ENCODE peak calls at places on chromosomes 12 and 14, in six cellular contexts. Q is RWPE2, A is tibial artery, O is adipocyte, B is NT2/D1, F is aorta. L is an unnamed sample.

GRCh38 chr14:41558527-41558926 is 48.1 kb upstream of the LRFN5 start:
- DNase-seq in Q (no peak), B (no peak), A (no peak), F (no peak), O (no peak), L (no peak)

GRCh38 chr14:50677527-50678063 is 9.5 kb upstream of the SAV1 start:
- DNase-seq in A (no peak), Q (no peak), F (no peak), B (no peak), O (peak; percentile 61), L (peak; percentile 72)

GRCh38 chr12:3216726-3217682 is 139.8 kb downstream of the TSPAN9 start:
- DNase-seq in B (no peak), O (peak; percentile 40), F (peak; percentile 88), A (peak; percentile 90), Q (peak; percentile 97), L (peak; percentile 71)

GRCh38 chr12:5377997-5378596 is 53.8 kb upstream of the NTF3 start:
- DNase-seq in B (no peak), F (no peak), O (no peak), Q (no peak), A (no peak), L (no peak)

GRCh38 chr14:22400590-22401259 is 188.3 kb downstream of the DAD1 start:
- DNase-seq in F (no peak), B (no peak), A (no peak), Q (no peak), O (no peak), L (peak; percentile 31)

GRCh38 chr12:80222261-80222660 is 122.9 kb downstream of the OTOGL start:
- DNase-seq in F (no peak), Q (no peak), O (no peak), A (no peak), B (no peak), L (no peak)

GRCh38 chr14:89368490-89369477 is 48.2 kb downstream of the FOXN3 start:
- DNase-seq in B (no peak), F (no peak), A (no peak), Q (no peak), O (no peak), L (no peak)

GRCh38 chr12:8847435-8847834 is 25.0 kb downstream of the A2ML1 start:
- DNase-seq in A (no peak), F (no peak), O (no peak), Q (no peak), B (no peak), L (no peak)

GRCh38 chr14:36905272-36906046 is 243.8 kb downstream of the PAX9 start:
- DNase-seq in F (no peak), Q (no peak), B (no peak), O (no peak), A (no peak), L (no peak)

GRCh38 chr12:81542065-81542464 is 217.1 kb downstream of the PPFIA2 start:
- DNase-seq in B (no peak), F (no peak), Q (no peak), O (no peak), A (no peak), L (no peak)

GRCh38 chr14:99541677-99542470 is 60.7 kb downstream of the CCNK start:
- DNase-seq in Q (no peak), A (no peak), F (no peak), B (no peak), O (no peak), L (no peak)

GRCh38 chr14:52110441-52111086 is 41.7 kb upstream of the NID2 start:
- DNase-seq in F (no peak), Q (no peak), A (no peak), O (peak; percentile 75), B (no peak), L (peak; percentile 29)

GRCh38 chr14:104395941-104396681 is 183.5 kb upstream of the C14orf180 start:
- DNase-seq in O (no peak), A (no peak), F (peak; percentile 66), B (no peak), Q (peak; percentile 60), L (no peak)

GRCh38 chr14:34170891-34171290 is 220.0 kb upstream of the EGLN3 start:
- DNase-seq in B (no peak), A (no peak), O (no peak), Q (no peak), F (no peak), L (no peak)

GRCh38 chr14:49052516-49052915 is 533.7 kb downstream of the RPS29 start:
- DNase-seq in A (no peak), Q (no peak), B (no peak), O (no peak), F (no peak), L (peak; percentile 63)

GRCh38 chr14:70237710-70238109 is 49.0 kb upstream of the SLC8A3 start:
- DNase-seq in O (no peak), A (no peak), Q (no peak), B (no peak), F (no peak), L (no peak)

GRCh38 chr14:76767681-76768055 is 6.4 kb downstream of the VASH1 start:
- DNase-seq in Q (peak; percentile 42), F (no peak), A (peak; percentile 60), O (no peak), B (no peak), L (no peak)

GRCh38 chr12:69068431-69068830 is 135.5 kb upstream of the CPM start:
- DNase-seq in O (no peak), B (no peak), A (no peak), Q (no peak), F (no peak), L (peak; percentile 57)

GRCh38 chr12:3119745-3120660 is 42.8 kb downstream of the TSPAN9 start:
- DNase-seq in O (peak; percentile 69), Q (no peak), B (no peak), A (peak; percentile 94), F (peak; percentile 92), L (peak; percentile 66)

DNA sequence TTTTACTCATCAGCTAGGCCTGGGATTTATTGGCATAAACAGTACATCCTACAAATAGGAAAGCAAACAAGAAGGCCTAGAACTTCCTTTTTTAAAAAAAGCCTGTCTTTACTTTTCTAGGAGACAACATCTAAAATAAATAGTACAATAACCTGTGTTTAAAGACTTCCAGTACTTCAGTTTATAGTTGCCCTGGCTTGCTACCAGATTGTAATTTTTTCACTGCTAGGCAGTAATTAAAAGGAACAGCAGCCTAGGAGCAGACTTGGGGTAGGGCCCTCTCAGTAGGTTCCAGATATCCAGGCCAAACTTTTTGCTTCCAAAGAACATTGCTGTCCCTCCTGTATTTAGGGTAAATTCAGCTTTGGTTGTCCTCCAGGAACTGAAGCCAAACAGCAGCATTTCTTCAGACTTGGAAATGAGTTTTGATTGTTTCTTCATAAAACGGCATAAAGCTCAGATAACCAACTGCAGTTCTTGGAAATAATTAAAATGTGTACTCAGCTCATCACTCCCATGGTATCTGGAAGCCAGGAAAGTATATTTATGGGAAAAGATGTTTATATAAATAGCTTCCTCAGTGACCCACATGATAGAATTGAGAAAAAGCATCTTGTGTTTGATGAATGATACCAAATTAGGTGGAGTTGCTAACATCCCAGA is 61.7 kb downstream of the PPP1R36 start:
- DNase-seq in B (no peak), A (no peak), O (peak; percentile 58), F (no peak), Q (no peak), L (no peak)
- H3K27me3 ChIP-seq in B (no peaks in the 10 kb centered on the region), A (no peaks in the 10 kb centered on the region), O (no peaks in the 10 kb centered on the region), F (no peaks in the 10 kb centered on the region), Q (no peaks in the 10 kb centered on the region), L (no peaks in the 10 kb centered on the region)

DNA sequence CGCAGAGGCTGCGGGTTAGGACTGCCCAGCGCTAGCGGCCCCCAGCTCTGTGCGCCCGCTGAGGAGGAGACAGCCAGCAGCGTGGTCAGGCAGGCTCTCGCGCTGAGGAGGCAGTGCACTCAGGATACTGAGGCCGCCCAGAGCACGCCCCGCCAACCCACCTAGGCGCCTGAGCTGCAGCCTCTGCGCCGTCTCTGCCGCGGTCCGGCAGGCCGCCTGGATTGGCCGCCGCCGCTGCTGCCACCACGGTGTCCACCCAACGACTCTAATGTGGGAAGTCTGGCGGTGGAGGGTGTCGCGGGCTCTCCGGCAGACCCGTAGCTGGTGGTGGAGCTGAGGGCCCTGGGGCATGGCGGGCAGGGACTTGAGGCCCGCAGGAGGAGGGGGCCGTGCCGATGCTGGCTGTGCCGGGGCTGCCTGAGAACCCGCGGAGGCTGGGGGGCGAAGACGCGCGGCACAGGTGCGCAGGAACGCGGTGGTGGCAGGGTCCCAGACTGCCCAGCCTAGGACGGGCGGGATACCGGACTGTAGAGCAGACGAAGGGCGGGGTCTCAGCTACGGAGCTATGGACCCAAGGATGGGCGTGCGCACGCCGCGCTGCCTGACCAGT is 69.9 kb downstream of the ASCL4 start:
- DNase-seq in Q (no peak), B (peak; percentile 13), A (no peak), F (no peak), O (no peak), L (no peak)
- H3K27me3 ChIP-seq in Q (peaks cover 85% of the 10 kb centered on the region), B (peaks cover 62% of the 10 kb centered on the region), A (peaks cover 57% of the 10 kb centered on the region), F (no peaks in the 10 kb centered on the region), O (peaks cover 9% of the 10 kb centered on the region), L (peaks cover 40% of the 10 kb centered on the region)

DNA sequence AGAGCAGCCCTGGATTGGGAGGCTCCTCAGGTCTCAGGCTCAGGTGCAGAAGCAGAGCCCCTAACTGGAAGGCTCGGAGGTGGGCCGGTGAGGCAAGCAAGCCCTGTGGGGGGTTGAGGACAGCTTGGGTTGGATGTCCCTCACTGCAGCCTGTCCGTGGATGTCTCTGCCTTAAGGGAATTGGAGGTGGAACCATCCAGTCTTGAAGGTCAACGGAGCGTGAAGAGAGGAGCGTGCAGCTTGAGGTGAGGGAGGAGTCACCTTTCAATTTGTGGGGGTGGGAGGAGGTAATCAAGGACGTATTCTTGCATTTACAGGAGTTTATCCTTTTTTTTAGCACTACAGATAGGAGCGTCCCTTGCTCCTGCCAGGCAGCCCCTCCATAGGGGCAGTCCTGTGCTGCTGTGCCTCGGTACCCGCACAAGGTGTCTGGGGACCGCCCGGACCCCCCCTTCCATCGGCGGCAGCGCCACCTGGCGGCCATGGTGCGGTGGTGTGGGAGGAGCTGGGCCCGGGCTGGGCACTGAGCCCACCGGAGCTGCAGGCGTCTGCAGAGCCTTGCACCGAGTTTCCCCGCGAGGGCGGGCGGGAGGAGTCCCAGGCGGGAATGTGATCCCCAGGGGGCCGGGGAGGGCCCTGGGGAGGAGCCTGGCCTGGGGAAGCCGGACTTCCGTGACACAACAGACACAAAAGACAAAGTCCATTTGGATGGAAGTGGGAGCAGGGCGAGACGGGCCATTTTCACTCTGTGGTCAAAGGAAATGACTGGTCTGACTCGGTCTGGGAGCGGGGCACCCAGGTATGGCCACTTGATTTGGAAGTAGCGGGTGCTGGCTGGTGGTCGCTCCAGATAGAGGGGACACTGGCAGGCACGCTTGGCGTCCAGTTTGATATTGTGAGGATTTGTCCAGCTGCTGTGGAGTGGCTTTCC is 884 bp downstream of the DNAJC22 start:
- DNase-seq in F (peak; percentile 91), A (peak; percentile 84), O (peak; percentile 86), B (no peak), Q (peak; percentile 63), L (peak; percentile 81)
- H3K27me3 ChIP-seq in F (no peaks in the 10 kb centered on the region), A (peaks cover 88% of the 10 kb centered on the region), O (peaks cover 28% of the 10 kb centered on the region), B (peaks cover 69% of the 10 kb centered on the region), Q (peaks cover 48% of the 10 kb centered on the region), L (peaks cover 28% of the 10 kb centered on the region)

GRCh38 chr12:53740130-53740491 is 11.7 kb downstream of the CISTR start:
- DNase-seq in A (peak; percentile 11), Q (no peak), B (no peak), O (no peak), F (no peak), L (no peak)

GRCh38 chr12:53744730-53745129 is 7.0 kb downstream of the CISTR start:
- DNase-seq in A (no peak), O (no peak), Q (no peak), B (no peak), F (no peak), L (no peak)

GRCh38 chr12:53746592-53747491 is 4.9 kb downstream of the CISTR start:
- DNase-seq in A (peak; percentile 96), Q (peak; percentile 88), B (peak; percentile 92), O (peak; percentile 98), F (peak; percentile 99), L (peak; percentile 70)

GRCh38 chr12:53744130-53744441 is 7.7 kb downstream of the CISTR start:
- DNase-seq in B (no peak), O (no peak), Q (no peak), A (no peak), F (no peak), L (no peak)

GRCh38 chr12:53743277-53744129 is 8.3 kb downstream of the CISTR start:
- DNase-seq in O (peak; percentile 87), A (no peak), B (peak; percentile 52), F (no peak), Q (no peak), L (no peak)
- H3K27me3 ChIP-seq in O (peaks cover 75% of the 10 kb centered on the region), A (peaks cover 50% of the 10 kb centered on the region), B (peaks cover 91% of the 10 kb centered on the region), F (no peaks in the 10 kb centered on the region), Q (peaks cover 34% of the 10 kb centered on the region), L (peaks cover 63% of the 10 kb centered on the region)